ENCODE peak calls at places on chromosomes 11 and 22, in six cellular contexts. K is GM23248, R is tibial artery, I is GM12878, L is thoracic aorta, N is kidney. Z is an unnamed sample.
A peak's percentile ranks its signal among the peaks of the same experiment; 100 is the strongest.

GRCh38 chr11:40140560-40140959 is 1318.9 kb downstream of the LRRC4C start:
- DNase-seq in L (no peak), R (no peak), I (no peak), N (no peak), K (no peak), Z (no peak)

GRCh38 chr11:110161061-110161460 is 67.9 kb downstream of the ZC3H12C start:
- DNase-seq in N (no peak), I (no peak), L (no peak), K (no peak), R (no peak), Z (no peak)

GRCh38 chr11:24093410-24093809 is 403.4 kb upstream of the LUZP2 start:
- DNase-seq in R (no peak), I (no peak), N (no peak), L (no peak), K (no peak), Z (no peak)

GRCh38 chr11:6928916-6929315 is 2.7 kb downstream of the ZNF215 start:
- DNase-seq in N (no peak), I (no peak), L (no peak), K (no peak), R (no peak), Z (no peak)

GRCh38 chr11:62707277-62707771 is at the start of the genes BSCL2 and GNG3:
- DNase-seq in I (no peak), L (no peak), K (no peak), R (peak; percentile 64), N (no peak), Z (no peak)

GRCh38 chr11:78715639-78716311 is 141.1 kb upstream of the NARS2 start:
- DNase-seq in R (peak; percentile 73), I (no peak), L (peak; percentile 15), K (peak; percentile 50), N (no peak), Z (peak; percentile 79)

GRCh38 chr22:46575915-46576555 is 38.6 kb upstream of the CELSR1 start:
- DNase-seq in N (peak; percentile 73), R (no peak), L (no peak), K (no peak), I (no peak), Z (no peak)

GRCh38 chr11:45518096-45518852 is 147.1 kb downstream of the CHST1 start:
- DNase-seq in R (peak; percentile 35), K (no peak), L (no peak), N (no peak), I (no peak), Z (peak; percentile 58)

GRCh38 chr11:33699515-33700424 is 856 bp downstream of the C11orf91 start:
- DNase-seq in I (no peak), L (no peak), K (peak; percentile 51), R (no peak), N (peak; percentile 86), Z (no peak)

GRCh38 chr11:103534191-103534590 is 425.0 kb downstream of the DYNC2H1 start:
- DNase-seq in I (no peak), L (no peak), N (no peak), R (no peak), K (no peak), Z (no peak)

GRCh38 chr11:34501962-34502361 is 11.6 kb downstream of the ELF5 start:
- DNase-seq in I (no peak), R (no peak), N (no peak), K (peak; percentile 56), L (no peak), Z (no peak)

GRCh38 chr22:19287889-19288288 is 3.6 kb downstream of the CLTCL1 start:
- DNase-seq in I (no peak), R (no peak), K (peak; percentile 91), N (no peak), L (no peak), Z (no peak)

GRCh38 chr11:130775306-130776043 is 140.8 kb downstream of the SNX19 start:
- DNase-seq in R (no peak), K (peak; percentile 85), L (no peak), N (no peak), I (no peak), Z (no peak)

GRCh38 chr22:44777364-44777756 is 25.0 kb downstream of the ARHGAP8 start:
- DNase-seq in L (no peak), N (no peak), R (no peak), K (no peak), I (no peak), Z (no peak)

GRCh38 chr22:24819487-24819886 is 13.5 kb downstream of the SGSM1 start:
- DNase-seq in K (no peak), R (no peak), N (no peak), I (no peak), L (no peak), Z (no peak)

DNA sequence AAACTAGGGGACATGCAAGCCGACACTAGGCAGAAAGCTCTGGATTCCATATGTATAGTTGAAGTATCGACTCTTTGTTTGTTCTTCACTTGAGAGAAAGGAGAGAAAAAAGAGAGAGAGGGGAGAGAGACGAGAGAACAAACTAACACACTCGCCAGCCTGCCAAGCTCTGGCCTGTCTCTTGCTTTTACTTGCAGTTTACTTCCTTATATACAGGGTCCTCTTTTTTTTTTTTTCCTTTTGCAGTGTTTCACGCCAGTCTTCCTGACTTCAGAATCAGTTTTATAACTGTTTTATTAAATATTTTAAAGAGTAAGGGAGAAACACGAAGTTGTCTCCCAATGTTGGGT is 19.9 kb downstream of the TEAD1 start:
- DNase-seq in L (no peak), K (peak; percentile 62), I (no peak), R (no peak), N (no peak), Z (no peak)
- H3K4me1 ChIP-seq in L (peaks cover 57% of the 10 kb centered on the region), K (peaks cover 65% of the 10 kb centered on the region), I (no peaks in the 10 kb centered on the region), R (peaks cover 11% of the 10 kb centered on the region), N (peaks cover 73% of the 10 kb centered on the region), Z (peaks cover 9% of the 10 kb centered on the region)

DNA sequence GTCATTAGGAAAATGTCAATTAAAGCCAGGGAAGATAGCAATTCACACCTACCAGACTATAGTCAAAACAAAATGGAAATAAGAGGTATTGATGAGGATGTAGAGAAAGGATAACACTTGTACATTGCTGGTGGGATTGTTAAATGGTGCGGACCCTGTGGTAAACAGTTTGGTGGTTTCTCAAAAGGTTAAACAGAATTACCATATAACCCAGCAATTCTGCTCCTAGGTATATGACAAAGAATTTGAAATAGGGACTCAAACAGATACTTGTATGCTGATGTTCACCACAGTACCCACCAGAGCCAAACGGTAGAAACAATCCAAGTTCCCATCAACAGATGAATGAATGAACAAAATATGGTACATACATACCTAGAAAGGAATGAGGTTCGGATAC is 33.0 kb upstream of the TOP3B start:
- DNase-seq in N (no peak), I (no peak), L (no peak), K (no peak), R (no peak), Z (no peak)
- H3K4me3 ChIP-seq in N (no peak overlapping the region), I (no peak overlapping the region), L (no peak overlapping the region), K (no peak overlapping the region), R (no peak overlapping the region), Z (no peak overlapping the region)

DNA sequence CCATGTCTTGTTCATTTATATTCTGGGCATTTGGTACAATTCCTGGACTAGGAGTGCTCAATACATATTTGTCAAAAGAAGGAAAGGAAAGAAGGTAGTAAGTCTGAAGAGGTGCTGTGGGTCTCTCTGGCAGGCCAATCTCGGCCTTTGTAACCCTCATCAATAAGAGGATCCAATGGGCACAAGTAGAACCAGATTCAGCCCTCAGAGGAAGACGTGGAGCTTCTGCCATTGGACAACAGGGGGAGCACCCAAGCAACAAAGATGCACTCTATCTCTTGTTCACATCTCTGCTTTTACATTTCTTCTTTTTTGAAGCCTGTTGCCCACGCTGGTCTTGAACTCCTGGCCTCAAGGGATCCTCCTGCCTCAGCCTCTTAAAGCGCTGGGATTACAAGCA is 2.2 kb upstream of the VPS11 start:
- DNase-seq in L (no peak), K (peak; percentile 65), N (no peak), R (no peak), I (no peak), Z (no peak)
- H3K4me1 ChIP-seq in L (peaks cover 42% of the 10 kb centered on the region), K (peaks cover 14% of the 10 kb centered on the region), N (peaks cover 6% of the 10 kb centered on the region), R (no peaks in the 10 kb centered on the region), I (no peaks in the 10 kb centered on the region), Z (peaks cover 29% of the 10 kb centered on the region)

DNA sequence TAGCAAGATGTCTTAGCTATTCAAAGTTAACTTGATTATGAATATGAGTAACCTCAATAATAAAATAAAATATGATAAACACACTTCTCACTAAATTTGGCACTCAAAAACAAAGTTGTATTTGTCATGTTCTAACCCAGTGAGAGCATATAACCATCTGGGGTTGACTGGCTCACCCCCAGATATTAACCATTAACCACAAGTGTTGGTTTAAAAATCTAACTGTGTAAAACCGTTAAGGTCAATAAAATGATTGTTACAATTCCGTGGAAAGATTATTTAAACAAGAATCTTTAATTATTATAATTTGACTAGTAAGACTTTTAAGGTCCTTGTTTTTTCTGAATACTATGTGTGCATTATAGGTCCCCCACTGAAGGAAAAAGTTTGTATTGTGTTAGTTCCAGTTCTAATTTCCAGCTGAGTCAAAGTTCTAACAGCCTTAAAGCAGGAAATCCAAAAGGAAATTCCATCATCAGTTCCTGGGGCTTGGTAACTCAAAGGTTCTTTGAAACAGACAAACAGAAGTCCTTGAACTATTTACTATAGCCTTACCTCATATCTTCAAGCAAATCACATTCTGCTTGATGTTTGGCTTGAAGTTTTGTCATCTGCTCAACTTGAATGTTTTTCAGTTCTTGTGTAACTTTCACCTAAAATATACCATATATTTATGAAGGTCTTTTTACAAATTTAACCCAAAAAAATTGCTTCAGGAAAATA is 2.5 kb downstream of the FCHSD2 start:
- DNase-seq in K (peak; percentile 40), R (no peak), N (no peak), I (no peak), L (no peak), Z (no peak)
- H3K4me3 ChIP-seq in K (peak overlapping the region; percentile 93), R (peak overlapping the region; percentile 83), N (peak overlapping the region; percentile 6), I (peak overlapping the region; percentile 90), L (peak overlapping the region; percentile 81), Z (peak overlapping the region; percentile 98)

Z was measured in ascending aorta.